ENCODE peak calls at places on chromosomes 5 and 9, in six cellular contexts. I, X, Z, U, N and V are unnamed samples.

GRCh38 chr9:37987467-37987981 is 81.5 kb downstream of the SHB start:
- DNase-seq in Z (peak), X (no peak), I (no peak), N (no peak), U (no peak), V (no peak)

GRCh38 chr5:103667068-103667467 is 104.5 kb upstream of the NUDT12 start:
- DNase-seq in N (peak), U (no peak), I (no peak), X (no peak), Z (no peak), V (no peak)

GRCh38 chr9:123445116-123445515 is 89.1 kb downstream of the CRB2 start:
- DNase-seq in I (no peak), N (no peak), Z (no peak), X (no peak), U (no peak), V (no peak)

GRCh38 chr9:13002740-13003139 is 227.9 kb downstream of the LURAP1L start:
- DNase-seq in U (no peak), N (no peak), Z (no peak), X (no peak), I (no peak), V (no peak)

GRCh38 chr9:128419061-128419925 is 1.4 kb upstream of the CERCAM start:
- DNase-seq in I (peak), X (no peak), U (peak), N (peak), Z (peak), V (peak)

GRCh38 chr9:114031948-114032688 is 46.0 kb downstream of the AMBP start:
- DNase-seq in U (no peak), I (no peak), X (no peak), Z (no peak), N (no peak), V (no peak)

GRCh38 chr5:97071993-97072392 is 70.4 kb downstream of the LIX1 start:
- DNase-seq in I (no peak), X (no peak), N (no peak), U (no peak), Z (no peak), V (no peak)

GRCh38 chr9:98867434-98868168 is 60.1 kb downstream of the GALNT12 start:
- DNase-seq in I (no peak), Z (no peak), N (peak), X (no peak), U (peak), V (peak)

GRCh38 chr5:139482050-139482889 is at the start of gene STING1:
- DNase-seq in X (peak), I (no peak), U (peak), N (peak), Z (peak), V (peak)

GRCh38 chr5:14914193-14914592 is 42.6 kb upstream of the ANKH start:
- DNase-seq in U (no peak), I (no peak), N (no peak), Z (no peak), X (no peak), V (no peak)

GRCh38 chr5:150778517-150779396 is at the start of gene SMIM3:
- DNase-seq in I (peak), N (peak), Z (peak), X (peak), U (peak), V (peak)

GRCh38 chr5:1166370-1166769 is 35.0 kb upstream of the SLC6A19 start:
- DNase-seq in Z (no peak), X (no peak), N (no peak), U (no peak), I (no peak), V (no peak)

GRCh38 chr5:170860818-170861217 is 1.0 kb upstream of the RANBP17 start:
- DNase-seq in I (no peak), U (no peak), N (no peak), Z (no peak), X (no peak), V (no peak)

GRCh38 chr5:10583663-10584572 is 20.0 kb downstream of the ANKRD33B start:
- DNase-seq in N (no peak), Z (peak), I (no peak), U (no peak), X (peak), V (no peak)

GRCh38 chr9:92706218-92706940 is 36.4 kb upstream of the IPPK start:
- DNase-seq in N (peak), I (peak), X (peak), Z (peak), U (peak), V (peak)

GRCh38 chr5:107431536-107431935 is 239.2 kb downstream of the EFNA5 start:
- DNase-seq in N (no peak), U (no peak), I (no peak), X (no peak), Z (no peak), V (no peak)

GRCh38 chr5:173329370-173330150 is 1.3 kb upstream of the STC2 start:
- DNase-seq in X (peak), Z (peak), U (peak), N (peak), I (peak), V (peak)

GRCh38 chr5:117497626-117498025 is 923.0 kb upstream of the SEMA6A start:
- DNase-seq in I (no peak), U (no peak), N (no peak), X (no peak), Z (no peak), V (no peak)

GRCh38 chr9:36462245-36462644 is 62.2 kb upstream of the RNF38 start:
- DNase-seq in Z (no peak), X (no peak), U (no peak), N (no peak), I (no peak), V (no peak)

GRCh38 chr9:94826044-94826443 is 99.5 kb downstream of the AOPEP start:
- DNase-seq in I (no peak), X (no peak), Z (no peak), U (no peak), N (no peak), V (no peak)

GRCh38 chr9:105503873-105504272 is 54.1 kb upstream of the FKTN start:
- DNase-seq in X (no peak), U (no peak), N (peak), I (no peak), Z (no peak), V (no peak)

GRCh38 chr5:32790411-32790951 is 79.4 kb downstream of the NPR3 start:
- DNase-seq in N (peak), X (no peak), I (no peak), Z (no peak), U (peak), V (peak)

GRCh38 chr5:150593996-150594395 is 46.5 kb upstream of the SYNPO start:
- DNase-seq in Z (no peak), X (no peak), U (no peak), N (no peak), I (no peak), V (no peak)

GRCh38 chr9:120841930-120842684 is 615 bp downstream of the PSMD5 start:
- DNase-seq in U (no peak), Z (no peak), I (no peak), N (peak), X (no peak), V (peak)

GRCh38 chr5:120435129-120435528 is 29.0 kb upstream of the PRR16 start:
- DNase-seq in Z (no peak), I (no peak), N (no peak), U (no peak), X (no peak), V (no peak)

GRCh38 chr9:76658510-76659231 is 105.6 kb upstream of the PCA3 start:
- DNase-seq in U (peak), N (peak), Z (peak), X (no peak), I (peak), V (peak)

GRCh38 chr5:103674739-103675138 is 112.2 kb upstream of the NUDT12 start:
- DNase-seq in X (no peak), Z (no peak), U (no peak), I (no peak), N (peak), V (peak)

GRCh38 chr9:131296452-131296851 is 6.9 kb downstream of the PLPP7 start:
- DNase-seq in N (no peak), Z (peak), U (no peak), I (no peak), X (no peak), V (no peak)

GRCh38 chr5:118963169-118963568 is 25.2 kb downstream of the DTWD2 start:
- DNase-seq in N (no peak), U (no peak), I (no peak), X (no peak), Z (no peak), V (no peak)

GRCh38 chr9:120362446-120362845 is 217.5 kb downstream of the CDK5RAP2 start:
- DNase-seq in U (no peak), Z (no peak), I (no peak), N (peak), X (no peak), V (no peak)